ENCODE peak calls at places on chromosomes 5 and 9, in seven cellular contexts. P, A, J, H, T, B and F are unnamed samples.

GRCh38 chr5:168992687-168993086 is 308.3 kb downstream of the SLIT3 start:
- DNase-seq in P (peak), A (no peak), J (peak), H (peak), T (no peak), B (no peak), F (no peak)

GRCh38 chr5:79474416-79475173 is 39.3 kb downstream of the HOMER1 start:
- DNase-seq in P (no peak), A (no peak), J (no peak), H (no peak), T (no peak), B (no peak), F (peak)

GRCh38 chr9:110592075-110592830 is 12.7 kb upstream of the SVEP1 start:
- DNase-seq in P (no peak), A (no peak), J (no peak), H (no peak), T (no peak), B (no peak), F (no peak)

GRCh38 chr9:17775646-17776045 is 196.8 kb downstream of the SH3GL2 start:
- DNase-seq in P (no peak), A (no peak), J (no peak), H (no peak), T (no peak), B (no peak), F (no peak)

GRCh38 chr9:36082928-36083327 is 46.2 kb downstream of the RECK start:
- DNase-seq in P (no peak), A (no peak), J (no peak), H (no peak), T (no peak), B (no peak), F (no peak)

GRCh38 chr5:58902765-58903164 is 319.9 kb downstream of the RAB3C start:
- DNase-seq in P (no peak), A (no peak), J (no peak), H (no peak), T (no peak), B (no peak), F (no peak)

GRCh38 chr5:96896285-96896711 is 20.0 kb downstream of the ERAP2 start:
- DNase-seq in P (no peak), A (no peak), J (no peak), H (no peak), T (no peak), B (no peak), F (no peak)

GRCh38 chr5:133718457-133718856 is 106.1 kb upstream of the FSTL4 start:
- DNase-seq in P (no peak), A (no peak), J (no peak), H (no peak), T (no peak), B (no peak), F (no peak)

GRCh38 chr5:115571441-115571878 is 26.9 kb upstream of the FEM1C start:
- DNase-seq in P (no peak), A (no peak), J (no peak), H (no peak), T (no peak), B (no peak), F (no peak)

GRCh38 chr5:65127181-65127901 is 354.4 kb downstream of the ADAMTS6 start:
- DNase-seq in P (no peak), A (no peak), J (no peak), H (no peak), T (no peak), B (no peak), F (no peak)

GRCh38 chr5:96151891-96152290 is 190.2 kb upstream of the ELL2 start:
- DNase-seq in P (no peak), A (no peak), J (no peak), H (no peak), T (no peak), B (no peak), F (no peak)

GRCh38 chr5:137592317-137592716 is 93.2 kb upstream of the SPOCK1 start:
- DNase-seq in P (no peak), A (no peak), J (no peak), H (no peak), T (no peak), B (no peak), F (no peak)

GRCh38 chr9:4301302-4301701 is 1.4 kb upstream of the GLIS3 start:
- DNase-seq in P (no peak), A (no peak), J (no peak), H (no peak), T (no peak), B (no peak), F (no peak)

GRCh38 chr5:113190347-113190746 is 213.7 kb downstream of the DCP2 start:
- DNase-seq in P (no peak), A (no peak), J (no peak), H (no peak), T (no peak), B (no peak), F (no peak)

GRCh38 chr5:115875447-115875846 is 33.7 kb downstream of the AP3S1 start:
- DNase-seq in P (no peak), A (no peak), J (no peak), H (no peak), T (no peak), B (no peak), F (no peak)

GRCh38 chr9:135502873-135503321 is 2.4 kb downstream of the MRPS2 start:
- DNase-seq in P (no peak), A (no peak), J (no peak), H (no peak), T (no peak), B (no peak), F (no peak)

GRCh38 chr5:168334161-168335094 is 43.0 kb downstream of the WWC1 start:
- DNase-seq in P (no peak), A (no peak), J (no peak), H (no peak), T (no peak), B (peak), F (no peak)

DNA sequence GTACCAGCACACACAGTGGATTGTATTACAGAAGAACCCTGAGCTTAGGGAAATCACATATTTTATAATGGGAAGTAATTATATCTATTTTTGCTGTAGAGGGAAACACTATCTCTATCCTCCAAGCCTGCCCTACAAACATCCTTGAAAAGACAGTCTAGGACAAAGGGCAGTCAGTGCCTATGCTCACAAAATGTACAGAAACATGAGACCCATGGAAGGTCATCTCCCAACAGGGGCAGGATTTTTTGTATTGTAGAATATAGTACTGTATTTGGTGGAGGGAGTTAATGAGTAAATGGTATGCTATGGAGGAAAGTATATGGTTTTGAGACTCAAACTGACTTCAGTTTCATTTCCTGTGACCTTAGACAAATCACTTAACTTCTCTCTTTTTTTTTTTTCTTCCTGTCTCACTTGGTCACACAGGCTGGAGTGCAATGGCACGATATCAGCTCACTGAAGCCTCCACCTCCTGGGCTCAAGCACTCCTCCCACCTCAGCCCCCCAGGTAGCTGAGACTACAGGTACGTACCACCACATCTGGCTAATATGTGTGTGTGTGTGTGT is 5.8 kb upstream of the RAB14 start:
- DNase-seq in P (no peak), A (peak), J (no peak), H (no peak), T (no peak), B (no peak), F (no peak)
- H3K9ac ChIP-seq in P (no peak), A (peak), J (no peak), H (no peak), T (no peak), B (no peak), F (no peak)

GRCh38 chr5:139698461-139699146 is 50.5 kb downstream of the CXXC5 start:
- DNase-seq in P (no peak), A (no peak), J (no peak), H (peak), T (peak), B (no peak), F (no peak)
- TF ChIP-seq POLR2AphosphoS5 in P (no peak), A (no peak), J (no peak), H (no peak), T (no peak), B (no peak), F (no peak)

DNA sequence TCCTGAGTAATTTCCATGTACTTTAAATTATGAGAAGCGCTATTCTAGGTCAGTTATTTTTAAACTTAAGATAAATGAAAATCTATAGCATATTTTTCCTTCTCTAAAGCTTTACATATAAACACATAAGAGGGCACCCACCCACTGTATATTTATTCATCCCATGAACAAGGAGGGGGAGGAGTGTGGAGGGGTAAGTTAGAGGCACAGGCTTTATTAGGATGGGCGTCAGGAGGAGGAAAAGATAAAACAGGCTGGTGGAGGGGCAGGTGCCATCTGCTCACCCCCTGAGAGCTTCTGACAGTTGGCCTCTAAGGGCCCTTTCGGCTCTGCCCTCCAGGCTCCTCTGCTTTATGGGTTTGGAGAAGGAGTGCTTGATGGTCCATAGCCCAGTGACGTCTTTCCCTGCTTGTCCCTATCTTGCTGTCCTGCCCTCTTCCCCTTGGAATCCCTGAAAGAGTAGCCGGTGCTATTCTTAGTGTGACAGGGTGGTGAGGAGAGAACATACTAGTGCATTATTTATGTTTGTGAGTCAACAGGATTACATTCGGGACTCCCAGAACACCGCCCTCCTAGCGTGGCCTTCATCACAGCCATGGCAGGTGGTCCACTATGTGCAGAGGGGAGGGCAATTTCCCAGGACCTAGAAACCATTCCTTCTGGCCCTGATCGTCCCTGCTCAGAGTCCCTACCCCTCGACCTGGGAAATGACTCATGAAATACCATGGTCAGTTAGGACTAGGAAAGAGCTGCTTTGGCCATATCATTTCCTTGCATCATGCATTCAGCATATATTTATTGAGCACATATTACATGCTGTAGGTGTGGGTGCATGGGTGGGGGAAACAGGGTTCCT is 7.9 kb upstream of the SYNPO start:
- DNase-seq in P (no peak), A (no peak), J (no peak), H (no peak), T (no peak), B (no peak), F (no peak)
- H3K27ac ChIP-seq in P (no peak), A (no peak), J (no peak), H (no peak), T (no peak), B (no peak), F (no peak)

GRCh38 chr9:115862021-115862420 is 291.6 kb upstream of the PAPPA start:
- DNase-seq in P (no peak), A (no peak), J (no peak), H (no peak), T (no peak), B (no peak), F (no peak)
- H3K9ac ChIP-seq in P (no peak), A (no peak), J (no peak), H (no peak), T (no peak), B (no peak), F (peak)

DNA sequence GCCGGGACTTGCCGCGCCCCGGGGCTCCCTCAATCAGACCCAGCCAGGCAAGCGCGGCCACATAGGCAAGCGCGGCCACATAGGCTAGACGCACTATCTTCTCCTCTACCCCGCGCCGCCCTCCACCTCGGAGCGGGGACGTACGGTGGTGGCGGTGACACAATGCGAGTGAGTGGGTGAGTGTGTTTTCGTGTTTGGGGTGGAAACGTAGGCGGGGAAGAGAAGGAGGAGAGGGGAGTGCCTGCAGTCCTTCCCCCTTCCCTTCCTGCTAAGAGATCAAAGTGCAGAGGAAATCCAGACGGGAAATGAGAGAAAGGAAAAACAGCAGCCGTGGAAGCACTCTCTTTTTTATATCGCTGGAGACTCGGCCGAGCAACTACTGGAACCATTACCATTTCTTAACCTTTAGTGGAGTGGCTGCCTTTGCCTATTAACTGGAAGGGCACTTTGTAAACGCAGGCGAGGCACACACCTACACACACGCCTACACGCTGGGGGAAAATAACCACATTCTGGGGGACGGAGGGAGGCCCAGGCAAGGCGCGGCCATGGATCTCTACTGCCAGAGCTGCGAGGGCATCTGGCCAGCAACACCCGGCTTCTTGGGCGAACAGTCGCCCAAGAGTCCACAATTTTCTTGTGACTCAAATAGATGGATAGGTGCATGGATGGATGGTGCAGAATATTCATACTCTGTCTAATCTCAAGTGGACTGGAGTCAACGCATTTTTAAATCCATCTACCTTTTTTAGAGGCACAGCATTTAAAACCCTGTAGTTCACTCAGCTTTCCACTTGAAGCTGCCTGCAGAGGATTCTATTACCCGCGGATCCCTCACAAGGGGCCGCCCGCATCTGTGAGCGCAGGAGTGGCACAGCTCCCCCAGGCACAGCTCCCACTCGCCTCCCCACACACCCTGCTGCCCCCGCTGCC is 2.1 kb downstream of the EDIL3 start:
- DNase-seq in P (no peak), A (no peak), J (no peak), H (peak), T (no peak), B (no peak), F (no peak)
- TF ChIP-seq POLR2AphosphoS5 in P (no peak), A (no peak), J (no peak), H (peak), T (no peak), B (peak), F (peak)

GRCh38 chr5:127210082-127210481 is 80.5 kb upstream of the MEGF10 start:
- DNase-seq in P (no peak), A (no peak), J (no peak), H (no peak), T (no peak), B (no peak), F (no peak)

GRCh38 chr5:127203818-127204217 is 86.8 kb upstream of the MEGF10 start:
- DNase-seq in P (no peak), A (no peak), J (peak), H (no peak), T (no peak), B (no peak), F (no peak)

GRCh38 chr5:127205147-127205546 is 85.4 kb upstream of the MEGF10 start:
- DNase-seq in P (no peak), A (no peak), J (no peak), H (no peak), T (no peak), B (no peak), F (no peak)

DNA sequence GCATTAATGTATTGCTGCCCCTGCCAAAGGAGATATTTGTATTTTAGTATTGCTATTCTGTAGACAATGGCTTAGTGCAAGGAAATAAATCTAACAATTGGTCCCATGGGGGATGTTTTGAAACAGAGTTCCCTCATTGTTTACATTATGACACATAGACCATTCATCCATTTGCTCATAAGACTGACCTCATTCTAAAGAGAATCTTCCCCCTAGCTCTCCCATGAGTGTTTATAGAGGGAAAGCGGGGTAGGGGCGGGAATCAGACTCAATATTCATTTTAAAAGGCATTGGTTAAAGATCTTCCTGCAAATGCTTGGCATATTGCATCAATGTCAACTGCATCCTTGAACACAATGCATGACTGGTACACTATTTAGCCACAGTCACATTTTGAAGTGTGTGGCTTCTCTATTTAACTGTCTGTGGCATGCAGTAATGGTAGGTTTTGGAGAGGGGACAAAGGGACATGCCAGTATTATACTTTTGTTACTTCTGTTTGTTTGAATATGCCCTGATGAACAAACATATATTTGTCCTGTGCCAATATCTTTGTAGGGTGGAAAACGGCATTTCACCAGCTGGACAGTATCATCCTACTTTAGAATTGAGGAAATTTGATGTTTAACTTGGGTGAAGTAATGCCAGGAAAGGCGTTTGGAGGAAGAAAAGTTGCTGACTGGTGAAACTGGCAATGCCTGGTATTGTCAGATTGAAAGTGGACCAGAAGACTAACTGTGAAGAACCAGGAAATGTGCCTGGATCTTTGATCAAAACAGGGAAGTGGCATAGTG is 84.1 kb upstream of the MEGF10 start:
- DNase-seq in P (peak), A (no peak), J (peak), H (no peak), T (no peak), B (no peak), F (no peak)
- H3K27ac ChIP-seq in P (no peak), A (no peak), J (no peak), H (peak), T (no peak), B (no peak), F (no peak)

GRCh38 chr5:140857177-140857986 is 1.7 kb downstream of the PCDHA10 start:
- DNase-seq in P (no peak), A (no peak), J (no peak), H (no peak), T (no peak), B (no peak), F (no peak)

GRCh38 chr5:140857987-140858240 is 2.2 kb downstream of the PCDHA10 start:
- DNase-seq in P (no peak), A (no peak), J (no peak), H (no peak), T (no peak), B (no peak), F (no peak)

DNA sequence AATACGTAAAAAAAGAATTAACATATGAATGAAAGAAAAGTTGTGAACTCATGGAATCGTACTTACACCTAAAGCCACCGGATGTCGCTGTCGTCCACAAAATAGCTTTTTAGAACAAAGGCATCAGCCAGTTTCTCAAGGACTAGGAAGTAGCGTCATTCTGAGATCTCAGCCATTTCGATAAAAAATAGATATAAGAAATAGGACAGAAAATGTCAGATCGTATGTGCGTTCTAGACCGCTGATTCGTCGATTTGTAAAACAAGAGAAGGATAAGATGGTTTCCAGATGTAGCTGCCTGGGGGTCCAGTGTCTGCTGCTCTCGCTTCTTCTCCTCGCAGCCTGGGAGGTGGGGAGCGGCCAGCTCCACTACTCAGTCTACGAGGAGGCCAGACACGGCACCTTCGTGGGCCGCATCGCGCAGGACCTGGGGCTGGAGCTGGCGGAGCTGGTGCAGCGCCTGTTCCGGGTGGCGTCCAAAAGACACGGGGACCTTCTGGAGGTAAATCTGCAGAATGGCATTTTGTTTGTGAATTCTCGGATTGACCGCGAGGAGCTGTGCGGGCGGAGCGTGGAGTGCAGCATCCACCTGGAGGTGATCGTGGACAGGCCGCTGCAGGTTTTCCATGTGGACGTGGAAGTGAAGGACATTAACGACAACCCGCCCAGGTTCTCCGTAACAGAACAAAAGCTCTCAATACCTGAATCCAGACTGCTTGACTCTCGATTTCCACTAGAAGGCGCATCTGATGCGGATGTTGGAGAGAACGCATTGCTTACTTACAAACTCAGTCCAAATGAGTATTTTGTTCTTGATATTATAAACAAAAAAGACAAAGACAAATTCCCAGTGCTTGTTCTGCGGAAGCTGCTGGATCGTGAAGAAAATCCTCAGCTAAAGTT is at the start of gene PCDHA10:
- DNase-seq in P (peak), A (no peak), J (peak), H (no peak), T (no peak), B (no peak), F (peak)
- H3K9ac ChIP-seq in P (no peak), A (no peak), J (no peak), H (no peak), T (no peak), B (peak), F (no peak)

GRCh38 chr5:165627548-165628170 is 2122.2 kb downstream of the MAT2B start:
- DNase-seq in P (peak), A (no peak), J (no peak), H (no peak), T (no peak), B (no peak), F (no peak)
- TF ChIP-seq POLR2AphosphoS5 in P (no peak), A (no peak), J (no peak), H (no peak), T (no peak), B (no peak), F (no peak)